ENCODE peak calls at places on chromosomes 11 and 22, in four cellular contexts. F, B, Q and E are unnamed samples.

GRCh38 chr22:31089101-31090100 is 8.3 kb downstream of the SMTN start:
- DNase-seq in Q (no peak), B (peak), F (no peak), E (peak)

GRCh38 chr11:29780756-29781155 is 236.1 kb downstream of the KCNA4 start:
- DNase-seq in F (no peak), Q (no peak), B (no peak), E (no peak)

GRCh38 chr11:1263036-1263435 is 40.2 kb downstream of the MUC5B start:
- DNase-seq in B (no peak), F (no peak), Q (no peak), E (no peak)

GRCh38 chr22:19776433-19777031 is 16.0 kb downstream of the TBX1 start:
- DNase-seq in Q (no peak), F (no peak), B (peak), E (no peak)

GRCh38 chr11:33989461-33989860 is 62.1 kb upstream of the CAPRIN1 start:
- DNase-seq in F (no peak), Q (no peak), B (no peak), E (no peak)

GRCh38 chr11:107249054-107249453 is 208.6 kb downstream of the CWF19L2 start:
- DNase-seq in B (no peak), Q (no peak), F (no peak), E (no peak)

GRCh38 chr11:125132071-125132470 is 20.6 kb upstream of the TMEM218 start:
- DNase-seq in B (no peak), F (no peak), Q (no peak), E (no peak)

GRCh38 chr11:126109941-126110731 is 47.5 kb upstream of the CDON start:
- DNase-seq in F (no peak), Q (no peak), B (no peak), E (no peak)

GRCh38 chr22:43996170-43996980 is 27.7 kb upstream of the PARVB start:
- DNase-seq in B (no peak), F (no peak), Q (peak), E (no peak)

GRCh38 chr11:73189315-73189714 is 28.8 kb upstream of the P2RY2 start:
- DNase-seq in Q (peak), F (no peak), B (no peak), E (no peak)

GRCh38 chr11:65426839-65427690 is 4.5 kb downstream of the NEAT1 start:
- DNase-seq in Q (no peak), B (no peak), F (no peak), E (no peak)

GRCh38 chr22:37998543-37998942 is 14.2 kb upstream of the SOX10 start:
- DNase-seq in F (no peak), Q (no peak), B (no peak), E (no peak)

GRCh38 chr11:92875473-92875872 is 94.0 kb upstream of the MTNR1B start:
- DNase-seq in Q (no peak), B (no peak), F (no peak), E (no peak)

GRCh38 chr22:23555118-23555517 is 25.0 kb downstream of the IGLL1 start:
- DNase-seq in B (no peak), F (no peak), Q (no peak), E (no peak)

GRCh38 chr11:8732748-8733241 is 50.2 kb downstream of the RPL27A start:
- DNase-seq in Q (no peak), B (no peak), F (no peak), E (no peak)

GRCh38 chr11:75547617-75548054 is 14.4 kb upstream of the SERPINH1 start:
- DNase-seq in B (peak), F (no peak), Q (no peak), E (peak)

GRCh38 chr22:29143848-29144785 is 61.6 kb upstream of the EMID1 start:
- DNase-seq in Q (no peak), F (no peak), B (no peak), E (no peak)

GRCh38 chr22:29146771-29147170 is 58.9 kb upstream of the EMID1 start:
- DNase-seq in F (no peak), B (no peak), Q (no peak), E (no peak)

GRCh38 chr22:29146101-29146560 is 59.6 kb upstream of the EMID1 start:
- DNase-seq in F (no peak), Q (no peak), B (no peak), E (no peak)

GRCh38 chr22:29144786-29145160 is 60.9 kb upstream of the EMID1 start:
- DNase-seq in Q (no peak), B (no peak), F (no peak), E (no peak)

DNA sequence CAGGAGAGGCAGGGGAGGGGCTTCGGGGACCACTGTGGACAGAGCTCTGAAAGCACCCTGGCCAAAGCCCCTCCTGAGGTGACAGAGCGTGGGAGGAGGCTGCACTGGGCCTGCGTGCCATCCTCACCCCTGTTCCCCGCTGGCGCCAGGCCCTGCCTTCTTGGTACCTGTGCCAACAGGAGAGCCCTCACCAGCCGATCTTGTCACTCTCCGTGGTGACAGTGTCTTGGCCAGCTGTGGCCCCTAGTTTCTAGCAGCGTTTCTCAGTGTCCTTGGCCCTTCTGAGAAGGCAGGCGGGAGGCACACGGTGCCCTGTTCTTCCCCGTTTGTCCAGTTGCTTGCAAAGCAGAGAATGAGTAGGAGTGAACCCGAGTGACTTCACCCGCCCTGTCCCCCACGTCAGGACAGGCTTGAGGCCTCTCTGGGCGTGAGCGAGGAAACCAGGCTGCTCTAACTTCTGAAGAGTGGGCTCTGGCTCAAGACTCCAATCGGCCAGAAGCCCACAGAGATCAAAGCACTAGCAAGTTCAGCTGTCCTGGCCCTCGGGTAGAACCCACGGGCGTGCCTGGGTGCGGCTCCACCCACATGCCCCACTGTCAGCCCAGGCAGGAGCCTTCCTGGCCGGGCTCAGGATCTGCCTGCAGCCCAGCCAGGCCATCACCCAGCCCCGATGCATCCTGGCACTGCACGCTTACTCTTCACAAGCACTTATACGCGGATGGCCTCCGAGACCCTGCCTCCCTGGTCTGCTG is 60.2 kb upstream of the EMID1 start:
- DNase-seq in F (no peak), B (no peak), Q (no peak), E (no peak)
- TF ChIP-seq POLR2AphosphoS5 in F (no peak), B (no peak), Q (no peak), E (no peak)

GRCh38 chr11:74473382-74474201 is 6.2 kb upstream of the KCNE3 start:
- DNase-seq in B (no peak), F (no peak), Q (no peak), E (no peak)

GRCh38 chr11:74470526-74470925 is 3.2 kb upstream of the KCNE3 start:
- DNase-seq in B (no peak), Q (no peak), F (no peak), E (no peak)

GRCh38 chr11:74474316-74474715 is 7.0 kb upstream of the KCNE3 start:
- DNase-seq in Q (no peak), B (no peak), F (no peak), E (no peak)

GRCh38 chr11:74471037-74471436 is 3.7 kb upstream of the KCNE3 start:
- DNase-seq in Q (no peak), B (no peak), F (no peak), E (no peak)

GRCh38 chr11:74472030-74472429 is 4.7 kb upstream of the KCNE3 start:
- DNase-seq in B (no peak), Q (no peak), F (no peak), E (no peak)
- TF ChIP-seq NRF1 in B (no peak), Q (no peak), F (no peak), E (no peak)

GRCh38 chr11:48041877-48042698 is 61.7 kb downstream of the PTPRJ start:
- DNase-seq in Q (no peak), F (no peak), B (no peak), E (no peak)
- H3K4me2 ChIP-seq in Q (no peak), F (no peak), B (no peak), E (no peak)

GRCh38 chr22:36326178-36327161 is 61.3 kb downstream of the MYH9 start:
- DNase-seq in Q (no peak), B (no peak), F (no peak), E (no peak)

GRCh38 chr22:36330127-36330526 is 57.6 kb downstream of the MYH9 start:
- DNase-seq in Q (no peak), B (no peak), F (no peak), E (no peak)

GRCh38 chr22:36328635-36329216 is 59.0 kb downstream of the MYH9 start:
- DNase-seq in B (peak), F (no peak), Q (peak), E (no peak)

GRCh38 chr22:36329217-36330078 is 58.3 kb downstream of the MYH9 start:
- DNase-seq in F (peak), Q (no peak), B (peak), E (peak)

GRCh38 chr22:36327922-36328551 is 59.7 kb downstream of the MYH9 start:
- DNase-seq in F (no peak), B (no peak), Q (no peak), E (no peak)
- TF ChIP-seq POLR2AphosphoS5 in F (no peak), B (no peak), Q (no peak), E (no peak)

GRCh38 chr22:21972293-21972779 is 10.3 kb downstream of the TOP3B start:
- DNase-seq in F (no peak), Q (no peak), B (peak), E (peak)
- TF ChIP-seq NRF1 in F (no peak), Q (no peak), B (no peak), E (no peak)

GRCh38 chr22:17964647-17965046 is 59.7 kb downstream of the MICAL3 start:
- DNase-seq in F (no peak), Q (peak), B (no peak), E (no peak)
- H3K4me2 ChIP-seq in F (no peak), Q (peak), B (no peak), E (no peak)

DNA sequence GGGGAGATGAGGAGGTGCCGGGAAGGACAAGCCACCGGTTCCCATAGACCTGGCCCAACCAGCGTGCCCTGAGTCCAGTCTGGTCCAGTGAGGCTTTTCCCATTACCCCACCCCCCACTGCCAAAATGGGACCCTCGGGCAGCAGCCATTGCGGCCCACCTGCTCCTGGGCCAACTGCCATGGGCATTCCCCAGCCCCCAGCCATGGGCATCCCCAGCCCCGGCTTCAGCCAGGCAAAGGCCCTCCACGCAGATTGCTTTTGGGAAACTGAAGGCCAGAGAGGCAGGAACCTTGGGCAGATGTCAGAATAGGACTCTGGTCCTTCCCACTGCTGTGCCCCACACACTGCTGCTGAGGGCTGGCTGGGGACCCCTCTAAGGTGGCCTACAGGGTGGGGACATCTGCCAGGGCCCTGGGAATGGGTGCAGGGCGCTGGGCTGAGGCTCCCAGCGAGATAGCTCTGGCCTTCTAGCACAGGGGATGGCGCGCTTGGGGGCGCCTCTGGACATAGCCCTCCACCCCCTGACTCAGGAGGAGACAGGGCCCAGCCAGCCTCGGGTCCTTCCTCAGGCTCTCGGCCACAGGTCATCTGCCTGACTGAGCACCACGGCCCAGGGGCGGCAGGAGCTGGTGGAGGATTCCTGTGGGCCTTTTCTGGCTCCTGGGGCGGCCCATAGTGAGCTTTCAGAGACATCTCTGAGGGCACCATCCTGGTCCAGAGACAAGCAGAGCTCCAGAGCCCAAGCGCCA is 4.9 kb downstream of the PIM3 start:
- DNase-seq in B (no peak), F (no peak), Q (no peak), E (peak)
- TF ChIP-seq POLR2AphosphoS5 in B (no peak), F (peak), Q (peak), E (no peak)

GRCh38 chr22:30038219-30038618 is 42.0 kb upstream of the HORMAD2 start:
- DNase-seq in Q (no peak), F (no peak), B (no peak), E (no peak)
- TF ChIP-seq NRF1 in Q (no peak), F (no peak), B (no peak), E (no peak)

GRCh38 chr11:35065566-35065965 is 73.4 kb upstream of the CD44 start:
- DNase-seq in F (no peak), Q (no peak), B (no peak), E (no peak)
- H3K4me2 ChIP-seq in F (no peak), Q (peak), B (no peak), E (no peak)